ENCODE peak calls at places on chromosomes 7 and 10, in seven cellular contexts. W is RCC 7860; T is C1 segment of cervical spinal cord; G is stimulated activated CD4-positive, alpha-beta T cell treated with anti-CD3 and anti-CD28 coated beads, Interleukin-4, amount 100 ng/mL, for 1 hour; E is A549; L is cardiac fibroblast; R is iPS-NIHi11. U is an unnamed sample.

GRCh38 chr7:134891262-134892001 is 94.9 kb upstream of the AGBL3 start:
- DNase-seq in L (peak; percentile 97), E (peak; percentile 90), W (peak; percentile 86), R (peak; percentile 75), G (no peak), T (peak; percentile 78), U (peak; percentile 41)

GRCh38 chr7:4164556-4164955 is 517.5 kb upstream of the FOXK1 start:
- DNase-seq in E (peak; percentile 40), W (no peak), G (no peak), R (peak; percentile 60), L (no peak), T (no peak), U (no peak)

GRCh38 chr10:59499460-59499859 is 137.1 kb upstream of the FAM13C start:
- DNase-seq in L (no peak), R (no peak), T (no peak), W (no peak), G (no peak), E (no peak), U (no peak)

GRCh38 chr7:158588878-158589442 is 1.3 kb upstream of the PTPRN2 start:
- DNase-seq in W (no peak), T (no peak), E (no peak), G (no peak), L (no peak), R (no peak), U (peak; percentile 2)

GRCh38 chr7:31104361-31105255 is 52.5 kb downstream of the ADCYAP1R1 start:
- DNase-seq in R (no peak), G (no peak), W (no peak), T (no peak), E (no peak), L (no peak), U (no peak)

GRCh38 chr7:54687518-54688212 is 71.3 kb downstream of the SEC61G start:
- DNase-seq in R (no peak), T (no peak), E (no peak), W (no peak), L (no peak), G (no peak), U (no peak)

GRCh38 chr7:148657929-148658328 is 40.8 kb upstream of the CUL1 start:
- DNase-seq in L (no peak), T (no peak), W (no peak), G (no peak), R (no peak), E (no peak), U (no peak)

GRCh38 chr10:4770766-4771553 is 55.0 kb upstream of the AKR1E2 start:
- DNase-seq in T (no peak), L (peak; percentile 98), E (peak; percentile 69), R (peak; percentile 51), W (peak; percentile 99), G (no peak), U (no peak)

GRCh38 chr10:4807803-4808507 is 18.1 kb upstream of the AKR1E2 start:
- DNase-seq in T (no peak), G (no peak), R (no peak), L (peak; percentile 97), W (peak; percentile 92), E (peak; percentile 38), U (no peak)

GRCh38 chr7:124074007-124074406 is 41.1 kb upstream of the TMEM229A start:
- DNase-seq in R (no peak), T (no peak), W (no peak), E (no peak), L (no peak), G (no peak), U (no peak)

GRCh38 chr7:69399038-69399800 is 199.1 kb upstream of the AUTS2 start:
- DNase-seq in T (peak; percentile 26), R (peak; percentile 40), G (no peak), E (peak; percentile 53), W (peak; percentile 32), L (no peak), U (no peak)

GRCh38 chr10:79178614-79179403 is 110.0 kb downstream of the ZMIZ1 start:
- DNase-seq in L (peak; percentile 69), R (peak; percentile 58), G (no peak), T (peak; percentile 46), W (peak; percentile 97), E (no peak), U (no peak)

GRCh38 chr10:24382979-24383663 is 174.2 kb downstream of the KIAA1217 start:
- DNase-seq in W (no peak), G (no peak), T (no peak), L (peak; percentile 14), R (peak; percentile 23), E (no peak), U (no peak)

GRCh38 chr10:43173120-43173519 is 34.9 kb downstream of the CSGALNACT2 start:
- DNase-seq in G (no peak), L (no peak), W (no peak), T (no peak), R (no peak), E (no peak), U (no peak)

GRCh38 chr7:128410092-128410665 is 397 bp upstream of the IMPDH1 start:
- DNase-seq in E (peak; percentile 71), R (no peak), W (peak; percentile 78), G (peak; percentile 55), T (no peak), L (peak; percentile 71), U (peak; percentile 68)

GRCh38 chr10:110404374-110404773 is 93.3 kb upstream of the DUSP5 start:
- DNase-seq in E (no peak), L (no peak), T (no peak), W (no peak), R (no peak), G (no peak), U (no peak)

GRCh38 chr7:92699560-92699959 is 109.4 kb upstream of the FAM133B start:
- DNase-seq in R (no peak), T (no peak), L (peak; percentile 74), E (no peak), W (peak; percentile 65), G (no peak), U (no peak)

GRCh38 chr10:111822661-111823060 is 360.9 kb downstream of the GPAM start:
- DNase-seq in W (no peak), E (no peak), T (no peak), L (no peak), G (no peak), R (no peak), U (no peak)

GRCh38 chr10:106076496-106076895 is 1088.0 kb downstream of the SORCS1 start:
- DNase-seq in T (no peak), G (no peak), W (no peak), L (no peak), R (no peak), E (no peak), U (no peak)

GRCh38 chr10:60916025-60916424 is 28.0 kb downstream of the RHOBTB1 start:
- DNase-seq in W (no peak), R (peak; percentile 20), G (no peak), L (peak; percentile 27), T (no peak), E (no peak), U (no peak)

GRCh38 chr10:33719005-33719703 is 384.7 kb upstream of the NRP1 start:
- DNase-seq in R (no peak), L (no peak), W (no peak), G (no peak), T (no peak), E (no peak), U (no peak)

GRCh38 chr7:99623091-99623693 is 6.4 kb downstream of the ZSCAN25 start:
- DNase-seq in W (no peak), L (no peak), E (no peak), R (no peak), T (no peak), G (no peak), U (peak; percentile 28)

GRCh38 chr10:91901784-91902677 is 7.3 kb downstream of the FGFBP3 start:
- DNase-seq in E (peak; percentile 45), W (peak; percentile 75), T (no peak), G (peak; percentile 39), R (no peak), L (peak; percentile 96), U (peak; percentile 62)

GRCh38 chr10:58467931-58468635 is 44.6 kb upstream of the BICC1 start:
- DNase-seq in E (no peak), G (no peak), R (no peak), T (no peak), W (no peak), L (no peak), U (no peak)